ENCODE peak calls at places on chromosomes 7 and 10, in nine cellular contexts. One of them, this sample, is unnamed.
A peak's percentile ranks its signal among the peaks of the same experiment; 100 is the strongest.

GRCh38 chr7:44454348-44454747 is 36.1 kb downstream of the NUDCD3 start:
- DNase-seq in GM23248: no peak
- DNase-seq in psoas muscle: no peak
- DNase-seq in endodermal cell: no peak
- DNase-seq in sigmoid colon: no peak
- DNase-seq in GM12878: no peak
- DNase-seq in heart left ventricle: no peak
- DNase-seq in HAP-1: no peak
- DNase-seq in IMR-90: no peak
- DNase-seq in this sample: no peak

GRCh38 chr10:80506189-80506575 is 31.5 kb upstream of the SH2D4B start:
- DNase-seq in GM23248: peak; percentile 40
- DNase-seq in psoas muscle: no peak
- DNase-seq in endodermal cell: no peak
- DNase-seq in sigmoid colon: no peak
- DNase-seq in GM12878: no peak
- DNase-seq in heart left ventricle: no peak
- DNase-seq in HAP-1: no peak
- DNase-seq in IMR-90: peak; percentile 75
- DNase-seq in this sample: no peak

GRCh38 chr10:104317195-104318095 is 20.8 kb downstream of the ITPRIP start:
- DNase-seq in GM23248: peak; percentile 88
- DNase-seq in psoas muscle: peak; percentile 51
- DNase-seq in endodermal cell: no peak
- DNase-seq in sigmoid colon: peak; percentile 78
- DNase-seq in GM12878: no peak
- DNase-seq in heart left ventricle: no peak
- DNase-seq in HAP-1: peak; percentile 57
- DNase-seq in IMR-90: peak; percentile 81
- DNase-seq in this sample: peak; percentile 73

GRCh38 chr7:79272066-79272669 is 181.3 kb downstream of the MAGI2 start:
- DNase-seq in GM23248: peak; percentile 70
- DNase-seq in psoas muscle: no peak
- DNase-seq in endodermal cell: no peak
- DNase-seq in sigmoid colon: no peak
- DNase-seq in GM12878: no peak
- DNase-seq in heart left ventricle: no peak
- DNase-seq in HAP-1: no peak
- DNase-seq in IMR-90: peak; percentile 70
- DNase-seq in this sample: peak; percentile 53

GRCh38 chr10:34906021-34906965 is 91.2 kb upstream of the PARD3 start:
- DNase-seq in GM23248: no peak
- DNase-seq in psoas muscle: peak; percentile 61
- DNase-seq in endodermal cell: peak; percentile 85
- DNase-seq in sigmoid colon: peak; percentile 55
- DNase-seq in GM12878: no peak
- DNase-seq in heart left ventricle: no peak
- DNase-seq in HAP-1: peak; percentile 60
- DNase-seq in IMR-90: peak; percentile 55
- DNase-seq in this sample: peak; percentile 22

GRCh38 chr10:101123085-101123814 is 7.8 kb upstream of the TLX1 start:
- DNase-seq in GM23248: peak; percentile 16
- DNase-seq in psoas muscle: peak; percentile 54
- DNase-seq in endodermal cell: peak; percentile 75
- DNase-seq in sigmoid colon: no peak
- DNase-seq in GM12878: no peak
- DNase-seq in heart left ventricle: no peak
- DNase-seq in HAP-1: no peak
- DNase-seq in IMR-90: no peak
- DNase-seq in this sample: no peak

GRCh38 chr10:77073066-77073960 is 564.3 kb downstream of the KCNMA1 start:
- DNase-seq in GM23248: peak; percentile 6
- DNase-seq in psoas muscle: peak; percentile 76
- DNase-seq in endodermal cell: no peak
- DNase-seq in sigmoid colon: peak; percentile 96
- DNase-seq in GM12878: no peak
- DNase-seq in heart left ventricle: no peak
- DNase-seq in HAP-1: no peak
- DNase-seq in IMR-90: peak; percentile 19
- DNase-seq in this sample: peak; percentile 56

GRCh38 chr7:55140221-55140980 is 121.6 kb downstream of the EGFR start:
- DNase-seq in GM23248: peak; percentile 60
- DNase-seq in psoas muscle: no peak
- DNase-seq in endodermal cell: no peak
- DNase-seq in sigmoid colon: peak; percentile 80
- DNase-seq in GM12878: peak; percentile 63
- DNase-seq in heart left ventricle: peak; percentile 54
- DNase-seq in HAP-1: no peak
- DNase-seq in IMR-90: peak; percentile 86
- DNase-seq in this sample: peak; percentile 85

GRCh38 chr7:79529896-79530235 is 76.4 kb upstream of the MAGI2 start:
- DNase-seq in GM23248: peak; percentile 32
- DNase-seq in psoas muscle: no peak
- DNase-seq in endodermal cell: no peak
- DNase-seq in sigmoid colon: no peak
- DNase-seq in GM12878: no peak
- DNase-seq in heart left ventricle: no peak
- DNase-seq in HAP-1: no peak
- DNase-seq in IMR-90: peak; percentile 45
- DNase-seq in this sample: no peak

GRCh38 chr7:157250605-157251228 is 86.1 kb upstream of the DNAJB6 start:
- DNase-seq in GM23248: peak; percentile 79
- DNase-seq in psoas muscle: no peak
- DNase-seq in endodermal cell: peak; percentile 88
- DNase-seq in sigmoid colon: no peak
- DNase-seq in GM12878: no peak
- DNase-seq in heart left ventricle: peak; percentile 39
- DNase-seq in HAP-1: peak; percentile 72
- DNase-seq in IMR-90: peak; percentile 66
- DNase-seq in this sample: peak; percentile 73

GRCh38 chr10:93420091-93420490 is 62.0 kb downstream of the MYOF start:
- DNase-seq in GM23248: no peak
- DNase-seq in psoas muscle: no peak
- DNase-seq in endodermal cell: peak; percentile 49
- DNase-seq in sigmoid colon: no peak
- DNase-seq in GM12878: no peak
- DNase-seq in heart left ventricle: no peak
- DNase-seq in HAP-1: no peak
- DNase-seq in IMR-90: peak; percentile 35
- DNase-seq in this sample: peak; percentile 53

GRCh38 chr7:101941481-101942383 is 124.3 kb downstream of the CUX1 start:
- DNase-seq in GM23248: peak; percentile 87
- DNase-seq in psoas muscle: no peak
- DNase-seq in endodermal cell: no peak
- DNase-seq in sigmoid colon: peak; percentile 86
- DNase-seq in GM12878: no peak
- DNase-seq in heart left ventricle: peak; percentile 53
- DNase-seq in HAP-1: no peak
- DNase-seq in IMR-90: peak; percentile 72
- DNase-seq in this sample: no peak

GRCh38 chr7:101939136-101939695 is 121.8 kb downstream of the CUX1 start:
- DNase-seq in GM23248: no peak
- DNase-seq in psoas muscle: no peak
- DNase-seq in endodermal cell: no peak
- DNase-seq in sigmoid colon: peak; percentile 36
- DNase-seq in GM12878: no peak
- DNase-seq in heart left ventricle: peak; percentile 2
- DNase-seq in HAP-1: no peak
- DNase-seq in IMR-90: no peak
- DNase-seq in this sample: no peak

GRCh38 chr7:101940151-101940550 is 122.7 kb downstream of the CUX1 start:
- DNase-seq in GM23248: no peak
- DNase-seq in psoas muscle: no peak
- DNase-seq in endodermal cell: no peak
- DNase-seq in sigmoid colon: peak; percentile 61
- DNase-seq in GM12878: no peak
- DNase-seq in heart left ventricle: peak; percentile 14
- DNase-seq in HAP-1: no peak
- DNase-seq in IMR-90: no peak
- DNase-seq in this sample: no peak

GRCh38 chr7:101942603-101943210 is 125.3 kb downstream of the CUX1 start:
- DNase-seq in GM23248: no peak
- DNase-seq in psoas muscle: no peak
- DNase-seq in endodermal cell: no peak
- DNase-seq in sigmoid colon: peak; percentile 60
- DNase-seq in GM12878: no peak
- DNase-seq in heart left ventricle: peak; percentile 24
- DNase-seq in HAP-1: no peak
- DNase-seq in IMR-90: no peak
- DNase-seq in this sample: no peak

GRCh38 chr7:101940830-101941229 is 123.4 kb downstream of the CUX1 start:
- DNase-seq in GM23248: no peak
- DNase-seq in psoas muscle: no peak
- DNase-seq in endodermal cell: peak; percentile 89
- DNase-seq in sigmoid colon: peak; percentile 75
- DNase-seq in GM12878: no peak
- DNase-seq in heart left ventricle: peak; percentile 73
- DNase-seq in HAP-1: peak; percentile 24
- DNase-seq in IMR-90: no peak
- DNase-seq in this sample: peak; percentile 76
- H3K4me1 ChIP-seq in GM23248: peaks cover 32% of the 10 kb centered on the region
- H3K4me1 ChIP-seq in psoas muscle: peaks cover 75% of the 10 kb centered on the region
- H3K4me1 ChIP-seq in endodermal cell: peaks cover 23% of the 10 kb centered on the region
- H3K4me1 ChIP-seq in sigmoid colon: peaks cover 80% of the 10 kb centered on the region
- H3K4me1 ChIP-seq in GM12878: peaks cover 48% of the 10 kb centered on the region
- H3K4me1 ChIP-seq in heart left ventricle: peaks cover 62% of the 10 kb centered on the region
- H3K4me1 ChIP-seq in HAP-1: no peaks in the 10 kb centered on the region
- H3K4me1 ChIP-seq in IMR-90: peaks cover 33% of the 10 kb centered on the region
- H3K4me1 ChIP-seq in this sample: peaks cover 63% of the 10 kb centered on the region

DNA sequence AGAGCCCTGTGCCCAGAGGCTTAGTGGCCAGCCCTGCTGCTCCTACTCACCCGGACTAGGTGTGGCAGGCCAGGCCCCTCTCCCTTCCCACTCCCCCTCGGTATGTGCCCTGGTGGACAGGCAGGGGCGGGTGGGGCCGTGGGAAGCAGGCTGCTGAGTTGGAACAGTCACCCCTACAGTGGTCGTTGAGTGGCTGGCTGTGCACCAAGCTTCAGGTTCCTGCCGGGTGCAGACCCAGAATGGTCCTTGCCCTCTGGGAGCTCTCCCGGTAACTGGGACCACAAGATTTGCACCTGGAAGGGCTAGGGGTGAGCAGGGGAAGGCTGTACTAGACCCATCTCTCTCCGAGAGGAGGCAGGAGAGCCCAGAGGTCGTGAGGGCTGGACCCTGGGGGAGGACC is 68.6 kb downstream of the ZMIZ1 start:
- DNase-seq in GM23248: no peak
- DNase-seq in psoas muscle: no peak
- DNase-seq in endodermal cell: no peak
- DNase-seq in sigmoid colon: no peak
- DNase-seq in GM12878: no peak
- DNase-seq in heart left ventricle: no peak
- DNase-seq in HAP-1: no peak
- DNase-seq in IMR-90: no peak
- DNase-seq in this sample: no peak
- H3K4me3 ChIP-seq in GM23248: no peak overlapping the region
- H3K4me3 ChIP-seq in psoas muscle: peak overlapping the region; percentile 7
- H3K4me3 ChIP-seq in endodermal cell: no peak overlapping the region
- H3K4me3 ChIP-seq in sigmoid colon: no peak overlapping the region
- H3K4me3 ChIP-seq in GM12878: peak overlapping the region; percentile 35
- H3K4me3 ChIP-seq in heart left ventricle: no peak overlapping the region
- H3K4me3 ChIP-seq in HAP-1: no peak overlapping the region
- H3K4me3 ChIP-seq in IMR-90: no peak overlapping the region
- H3K4me3 ChIP-seq in this sample: no peak overlapping the region

DNA sequence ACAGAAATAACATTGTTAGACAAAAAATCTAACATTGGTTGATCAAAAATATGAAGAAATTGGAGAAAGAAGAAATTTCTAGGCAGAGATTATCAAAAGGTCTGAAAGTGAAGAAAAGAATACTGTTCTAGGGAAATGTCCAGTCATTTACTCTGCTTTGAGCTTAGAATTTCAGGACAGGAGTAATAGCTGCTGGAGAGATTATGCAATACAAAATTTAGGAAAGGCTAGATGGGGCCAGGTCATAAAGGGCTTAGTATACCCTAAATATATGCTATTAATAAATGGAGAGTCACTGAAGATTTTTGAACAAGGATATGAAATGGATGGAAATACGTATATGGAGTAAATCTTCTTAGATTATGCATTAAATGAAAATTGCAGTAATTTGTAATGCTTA is 279.2 kb downstream of the CACNA2D1 start:
- DNase-seq in GM23248: no peak
- DNase-seq in psoas muscle: no peak
- DNase-seq in endodermal cell: no peak
- DNase-seq in sigmoid colon: no peak
- DNase-seq in GM12878: no peak
- DNase-seq in heart left ventricle: no peak
- DNase-seq in HAP-1: no peak
- DNase-seq in IMR-90: no peak
- DNase-seq in this sample: no peak
- H3K4me1 ChIP-seq in GM23248: peaks cover 9% of the 10 kb centered on the region
- H3K4me1 ChIP-seq in psoas muscle: peaks cover 20% of the 10 kb centered on the region
- H3K4me1 ChIP-seq in endodermal cell: peaks cover 4% of the 10 kb centered on the region
- H3K4me1 ChIP-seq in sigmoid colon: peaks cover 8% of the 10 kb centered on the region
- H3K4me1 ChIP-seq in GM12878: no peaks in the 10 kb centered on the region
- H3K4me1 ChIP-seq in heart left ventricle: peaks cover 12% of the 10 kb centered on the region
- H3K4me1 ChIP-seq in HAP-1: peaks cover 9% of the 10 kb centered on the region
- H3K4me1 ChIP-seq in IMR-90: peaks cover 2% of the 10 kb centered on the region
- H3K4me1 ChIP-seq in this sample: no peaks in the 10 kb centered on the region

GRCh38 chr7:23210502-23210901 is 28.7 kb downstream of the NUP42 start:
- DNase-seq in GM23248: no peak
- DNase-seq in psoas muscle: no peak
- DNase-seq in endodermal cell: no peak
- DNase-seq in sigmoid colon: no peak
- DNase-seq in GM12878: no peak
- DNase-seq in heart left ventricle: no peak
- DNase-seq in HAP-1: no peak
- DNase-seq in IMR-90: no peak
- DNase-seq in this sample: no peak

GRCh38 chr7:23207029-23207428 is 25.2 kb downstream of the NUP42 start:
- DNase-seq in GM23248: no peak
- DNase-seq in psoas muscle: no peak
- DNase-seq in endodermal cell: no peak
- DNase-seq in sigmoid colon: no peak
- DNase-seq in GM12878: no peak
- DNase-seq in heart left ventricle: no peak
- DNase-seq in HAP-1: no peak
- DNase-seq in IMR-90: no peak
- DNase-seq in this sample: no peak

GRCh38 chr7:23204241-23204640 is 22.4 kb downstream of the NUP42 start:
- DNase-seq in GM23248: no peak
- DNase-seq in psoas muscle: no peak
- DNase-seq in endodermal cell: no peak
- DNase-seq in sigmoid colon: no peak
- DNase-seq in GM12878: no peak
- DNase-seq in heart left ventricle: no peak
- DNase-seq in HAP-1: no peak
- DNase-seq in IMR-90: peak; percentile 53
- DNase-seq in this sample: no peak

GRCh38 chr7:23205861-23206510 is 24.1 kb downstream of the NUP42 start:
- DNase-seq in GM23248: no peak
- DNase-seq in psoas muscle: no peak
- DNase-seq in endodermal cell: no peak
- DNase-seq in sigmoid colon: no peak
- DNase-seq in GM12878: no peak
- DNase-seq in heart left ventricle: no peak
- DNase-seq in HAP-1: no peak
- DNase-seq in IMR-90: no peak
- DNase-seq in this sample: no peak

DNA sequence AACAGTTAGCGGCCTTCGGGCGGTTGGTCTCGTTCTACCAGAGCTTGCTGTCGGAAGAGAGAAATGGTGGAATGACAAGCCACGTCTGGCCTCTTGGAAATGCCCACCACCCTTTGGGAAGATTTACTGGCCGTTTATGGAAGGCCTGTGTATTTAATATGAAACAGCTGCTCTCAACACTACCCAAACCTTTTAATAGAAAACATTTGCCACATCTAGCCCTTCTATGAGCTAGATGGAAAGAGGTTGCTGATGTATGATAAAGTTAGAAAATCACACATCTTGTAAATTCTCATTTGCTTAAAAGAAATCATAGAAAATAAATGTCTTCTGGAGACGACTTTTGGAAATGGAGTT is 24.6 kb downstream of the NUP42 start:
- DNase-seq in GM23248: no peak
- DNase-seq in psoas muscle: no peak
- DNase-seq in endodermal cell: no peak
- DNase-seq in sigmoid colon: no peak
- DNase-seq in GM12878: no peak
- DNase-seq in heart left ventricle: no peak
- DNase-seq in HAP-1: no peak
- DNase-seq in IMR-90: no peak
- DNase-seq in this sample: no peak
- H3K4me3 ChIP-seq in GM23248: no peak overlapping the region
- H3K4me3 ChIP-seq in psoas muscle: peak overlapping the region; percentile 49
- H3K4me3 ChIP-seq in endodermal cell: no peak overlapping the region
- H3K4me3 ChIP-seq in sigmoid colon: peak overlapping the region; percentile 36
- H3K4me3 ChIP-seq in GM12878: no peak overlapping the region
- H3K4me3 ChIP-seq in heart left ventricle: peak overlapping the region; percentile 41
- H3K4me3 ChIP-seq in HAP-1: no peak overlapping the region
- H3K4me3 ChIP-seq in IMR-90: no peak overlapping the region
- H3K4me3 ChIP-seq in this sample: no peak overlapping the region